ENCODE peak calls at places on chromosomes 3 and 15, in six cellular contexts. N is suprapubic skin, I is breast epithelium, M is H1, F is Panc1, Z is sigmoid colon. X is an unnamed sample.

GRCh38 chr3:88219138-88219792 is 69.5 kb downstream of the C3orf38 start:
- DNase-seq in N (no peak), I (no peak), M (peak; percentile 66), F (no peak), Z (no peak), X (peak; percentile 57)

GRCh38 chr15:70701891-70702568 is 61.3 kb downstream of the UACA start:
- DNase-seq in N (no peak), I (no peak), M (no peak), F (peak; percentile 75), Z (no peak), X (no peak)

GRCh38 chr3:138125548-138126221 is 6.5 kb downstream of the A4GNT start:
- DNase-seq in N (no peak), I (no peak), M (no peak), F (no peak), Z (no peak), X (no peak)

GRCh38 chr15:69729167-69729748 is 276.6 kb downstream of the RPLP1 start:
- DNase-seq in N (no peak), I (no peak), M (peak; percentile 88), F (peak; percentile 32), Z (no peak), X (no peak)

GRCh38 chr15:50109086-50109987 is 9.7 kb downstream of the ATP8B4 start:
- DNase-seq in N (no peak), I (no peak), M (no peak), F (no peak), Z (no peak), X (no peak)

GRCh38 chr3:134708025-134708597 is 57.3 kb upstream of the KY start:
- DNase-seq in N (no peak), I (no peak), M (no peak), F (no peak), Z (no peak), X (no peak)

GRCh38 chr15:45112592-45113379 is 1.2 kb downstream of the DUOX2 start:
- DNase-seq in N (no peak), I (no peak), M (peak; percentile 78), F (no peak), Z (no peak), X (no peak)

GRCh38 chr3:36175916-36176461 is 204.3 kb upstream of the STAC start:
- DNase-seq in N (no peak), I (no peak), M (no peak), F (no peak), Z (no peak), X (no peak)

GRCh38 chr3:45479627-45480026 is 91.3 kb downstream of the LARS2 start:
- DNase-seq in N (no peak), I (no peak), M (no peak), F (no peak), Z (no peak), X (no peak)

DNA sequence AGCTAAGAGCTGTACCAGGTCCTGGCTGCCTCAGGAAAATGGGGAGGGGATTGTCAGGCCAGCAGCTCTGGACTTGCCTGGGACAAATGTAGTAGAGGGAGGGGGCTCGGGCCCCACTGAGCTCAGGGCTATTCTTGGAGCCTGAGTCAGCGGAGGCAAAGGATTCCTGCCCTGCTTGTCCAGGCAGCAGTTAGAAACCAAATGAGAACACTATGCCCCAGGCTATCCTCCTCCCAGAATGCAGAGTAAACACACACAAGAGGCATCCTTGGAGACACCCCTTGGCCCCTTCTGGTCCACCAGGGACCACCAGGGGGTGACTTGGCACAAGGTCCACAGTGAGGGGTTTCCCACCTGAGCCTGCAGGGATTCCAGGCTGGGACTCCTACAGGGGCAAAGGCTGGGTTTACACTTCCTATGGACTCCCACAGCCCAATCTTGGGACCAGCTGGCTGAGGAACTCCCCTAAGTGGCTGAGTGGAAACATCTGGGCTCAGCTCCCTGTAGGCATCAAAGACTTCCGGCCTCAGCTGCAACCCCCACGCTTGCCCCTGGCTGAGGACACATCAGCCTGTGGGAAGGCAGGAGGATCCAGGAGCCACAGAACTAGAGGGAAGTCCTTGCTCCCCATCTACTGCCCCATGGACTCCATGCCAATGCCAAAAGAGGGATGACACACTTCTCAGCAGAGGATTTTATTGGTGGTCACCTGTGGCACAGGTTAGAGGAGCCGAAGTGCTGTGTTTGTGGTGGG is 3.4 kb upstream of the COL7A1 start:
- DNase-seq in N (no peak), I (peak; percentile 63), M (no peak), F (no peak), Z (no peak), X (no peak)
- TF ChIP-seq CTCF in N (no peak), I (no peak), M (no peak), F (no peak), Z (no peak), X (no peak)

GRCh38 chr15:25089577-25089976 is 134.8 kb downstream of the SNRPN start:
- DNase-seq in N (peak; percentile 37), I (no peak), M (no peak), F (no peak), Z (no peak), X (no peak)

GRCh38 chr15:25088261-25088790 is 133.5 kb downstream of the SNRPN start:
- DNase-seq in N (peak; percentile 44), I (no peak), M (no peak), F (no peak), Z (no peak), X (no peak)

GRCh38 chr15:25090073-25090733 is 135.4 kb downstream of the SNRPN start:
- DNase-seq in N (peak; percentile 15), I (no peak), M (no peak), F (no peak), Z (no peak), X (no peak)

GRCh38 chr15:25091421-25092158 is 136.8 kb downstream of the SNRPN start:
- DNase-seq in N (no peak), I (no peak), M (peak; percentile 22), F (no peak), Z (no peak), X (no peak)

DNA sequence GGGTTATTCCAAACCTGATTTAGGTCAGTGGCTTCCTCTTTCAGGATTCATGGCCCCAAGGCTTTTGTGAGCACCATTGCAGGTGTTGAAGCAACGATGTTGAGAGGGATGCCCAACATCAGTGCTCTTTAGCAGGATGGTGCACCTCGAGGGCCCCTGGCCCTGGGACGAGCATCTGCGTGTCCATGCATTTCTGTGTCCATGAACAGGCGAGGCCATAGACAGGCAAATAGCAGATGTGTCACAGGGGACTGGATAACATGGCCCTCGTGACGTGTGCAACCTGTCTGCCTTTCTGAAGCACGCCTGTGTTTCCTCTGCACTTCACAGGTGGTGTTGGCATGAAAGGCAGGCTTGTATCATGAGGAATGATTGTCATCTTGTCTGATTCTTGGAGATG is 132.3 kb downstream of the SNRPN start:
- DNase-seq in N (peak; percentile 47), I (no peak), M (no peak), F (no peak), Z (no peak), X (no peak)
- H3K9me3 ChIP-seq in N (peaks cover 67% of the 10 kb centered on the region), I (peaks cover 95% of the 10 kb centered on the region), M (peaks cover 53% of the 10 kb centered on the region), F (peaks cover 4% of the 10 kb centered on the region), Z (peaks cover 83% of the 10 kb centered on the region), X (peaks cover 100% of the 10 kb centered on the region)

GRCh38 chr3:126473292-126474168 is 2.2 kb downstream of the ZXDC start:
- DNase-seq in N (no peak), I (no peak), M (no peak), F (no peak), Z (no peak), X (no peak)

GRCh38 chr3:126475411-126476114 is at the start of gene ZXDC:
- DNase-seq in N (peak; percentile 95), I (peak; percentile 94), M (peak; percentile 94), F (peak; percentile 52), Z (peak; percentile 97), X (peak; percentile 96)

GRCh38 chr3:126476166-126476975 is 680 bp upstream of the ZXDC start:
- DNase-seq in N (peak; percentile 86), I (peak; percentile 64), M (peak; percentile 67), F (peak; percentile 12), Z (no peak), X (no peak)

GRCh38 chr3:126476976-126477330 is 1.3 kb upstream of the ZXDC start:
- DNase-seq in N (no peak), I (no peak), M (no peak), F (no peak), Z (no peak), X (no peak)

DNA sequence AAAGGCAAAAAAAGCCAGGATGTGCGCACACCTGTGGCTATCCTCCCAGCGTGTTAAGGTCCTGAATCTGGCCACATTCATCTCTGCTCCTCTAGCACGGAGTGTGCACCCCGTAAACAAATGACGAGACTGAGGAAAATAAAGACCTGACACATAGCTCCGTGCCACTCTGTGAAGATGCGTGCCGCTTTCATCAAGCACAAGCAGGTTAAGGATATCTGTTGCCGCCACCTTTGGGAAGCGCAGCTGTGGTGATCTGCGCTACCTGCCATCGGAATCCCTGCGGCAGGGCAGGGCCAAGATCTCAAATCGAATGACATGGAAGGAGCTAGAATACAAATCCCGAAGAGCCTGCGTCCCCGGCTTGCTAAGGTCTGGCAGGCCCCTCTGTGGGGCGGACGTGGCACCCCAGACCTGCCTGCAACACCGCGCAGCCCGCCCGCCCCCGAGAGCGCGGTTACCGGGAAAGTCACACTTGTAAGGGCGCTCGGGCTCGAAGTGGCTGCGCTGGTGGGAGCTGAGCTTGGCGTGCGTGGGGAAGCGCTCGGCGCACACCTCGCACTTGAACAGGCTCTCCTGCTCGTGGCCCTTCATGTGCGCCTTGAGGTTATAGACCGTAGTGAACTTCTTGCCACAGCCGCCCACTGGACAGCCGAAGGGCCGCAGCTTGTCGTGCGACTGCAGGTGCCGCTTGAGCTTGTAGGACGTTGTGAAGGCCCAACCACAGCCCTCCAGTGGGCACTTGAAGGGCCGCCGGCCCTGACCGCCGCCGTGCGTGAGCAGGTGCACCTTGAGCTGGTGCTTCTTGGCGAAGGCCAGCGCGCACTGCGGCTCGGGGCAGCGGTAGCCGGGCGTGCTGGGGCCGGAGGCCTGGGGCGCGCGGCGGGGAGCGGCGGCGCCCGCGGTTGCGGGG is 937 bp downstream of the ZXDC start:
- DNase-seq in N (no peak), I (no peak), M (peak; percentile 59), F (no peak), Z (peak; percentile 77), X (peak; percentile 92)
- TF ChIP-seq POLR2AphosphoS5 in N (no peak), I (no peak), M (peak; percentile 21), F (no peak), Z (no peak), X (peak; percentile 18)

DNA sequence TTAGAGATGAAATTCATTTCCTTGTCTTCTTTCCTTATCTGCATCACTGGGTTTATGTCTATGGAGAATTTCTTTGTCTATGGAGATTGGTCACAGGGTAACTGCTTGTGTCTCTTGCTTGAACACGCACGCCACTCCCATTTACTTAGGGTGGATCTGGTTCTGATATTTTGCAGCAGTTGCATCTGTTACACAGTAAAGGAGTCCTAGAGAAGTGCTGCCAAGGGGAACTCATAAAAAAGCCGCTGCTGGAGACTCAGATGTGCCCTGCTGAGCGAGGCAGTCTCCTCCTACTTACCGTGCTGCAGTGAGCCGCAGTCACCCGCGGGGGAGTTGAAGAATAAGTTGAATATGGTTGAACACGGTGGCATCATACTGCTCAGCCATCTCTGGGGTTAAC is 105.2 kb upstream of the KLHL25 start:
- DNase-seq in N (no peak), I (no peak), M (no peak), F (no peak), Z (no peak), X (no peak)
- TF ChIP-seq CTCF in N (no peak), I (no peak), M (no peak), F (no peak), Z (no peak), X (no peak)

GRCh38 chr15:87557871-87558270 is 698.7 kb downstream of the NTRK3 start:
- DNase-seq in N (no peak), I (no peak), M (no peak), F (no peak), Z (no peak), X (no peak)
- H3K9me3 ChIP-seq in N (peaks cover 6% of the 10 kb centered on the region), I (no peaks in the 10 kb centered on the region), M (no peaks in the 10 kb centered on the region), F (no peaks in the 10 kb centered on the region), Z (no peaks in the 10 kb centered on the region), X (no peaks in the 10 kb centered on the region)

X was measured in upper lobe of left lung.